ENCODE peak calls at places on chromosomes 3 and 15, in eight cellular contexts. F is colonic mucosa, Y is HepG2, E is Daoy, G is H54, C is retinal pigment epithelial cell, J is HFFc6, N is choroid plexus epithelial cell. R is an unnamed sample.

GRCh38 chr3:156273068-156273709 is 152.8 kb downstream of the KCNAB1 start:
- DNase-seq in C (no peak), G (no peak), Y (no peak), N (no peak), F (no peak), E (no peak), J (no peak), R (no peak)

GRCh38 chr15:100879461-100880138 is at the start of gene ALDH1A3:
- DNase-seq in F (no peak), C (no peak), G (peak), Y (no peak), E (peak), J (no peak), N (peak), R (peak)

GRCh38 chr3:136728918-136729317 is 23.3 kb downstream of the STAG1 start:
- DNase-seq in F (no peak), G (no peak), Y (no peak), N (peak), E (peak), C (peak), J (peak), R (no peak)

GRCh38 chr3:185176756-185177359 is 24.0 kb upstream of the C3orf70 start:
- DNase-seq in C (no peak), F (peak), Y (peak), J (peak), G (no peak), E (peak), N (peak), R (no peak)

GRCh38 chr3:149375164-149375823 is 2.2 kb downstream of the TM4SF1 start:
- DNase-seq in E (peak), C (no peak), N (no peak), J (no peak), F (no peak), Y (no peak), G (no peak), R (no peak)

GRCh38 chr15:22978691-22979068 is 1.5 kb downstream of the CYFIP1 start:
- DNase-seq in E (no peak), C (no peak), Y (no peak), G (no peak), F (no peak), J (no peak), N (no peak), R (no peak)

GRCh38 chr3:58214484-58215316 is 3.9 kb upstream of the DNASE1L3 start:
- DNase-seq in E (no peak), C (no peak), Y (no peak), F (no peak), G (no peak), N (peak), J (no peak), R (no peak)

GRCh38 chr3:57805674-57806073 is 49.6 kb downstream of the SLMAP start:
- DNase-seq in J (peak), Y (no peak), F (no peak), G (peak), E (peak), N (peak), C (no peak), R (no peak)

GRCh38 chr15:90004671-90005070 is 3.5 kb downstream of the ZNF710 start:
- DNase-seq in C (no peak), N (peak), Y (peak), F (no peak), J (peak), G (peak), E (peak), R (no peak)

GRCh38 chr15:85312925-85313324 is 67.5 kb upstream of the AKAP13 start:
- DNase-seq in Y (peak), G (no peak), E (peak), F (no peak), J (peak), N (peak), C (peak), R (no peak)

GRCh38 chr15:69421498-69421897 is 7.3 kb downstream of the KIF23 start:
- DNase-seq in Y (no peak), E (no peak), G (no peak), F (no peak), C (no peak), J (no peak), N (no peak), R (no peak)